ENCODE peak calls at places on chromosomes 5 and 9, in seven cellular contexts. J is NAMALWA, E is NCI-H774, G is germinal center, Z is neural progenitor cell, R is nephron progenitor cell, K is SW480. N is an unnamed sample.

GRCh38 chr5:163350083-163350482 is 87.3 kb upstream of the CCNG1 start:
- DNase-seq in J (peak; percentile 25), E (no peak), G (no peak), Z (no peak), R (no peak), K (peak; percentile 13), N (no peak)

GRCh38 chr9:111969622-111970021 is 73.0 kb downstream of the UGCG start:
- DNase-seq in J (no peak), E (no peak), G (no peak), Z (peak; percentile 77), R (no peak), K (no peak), N (no peak)

GRCh38 chr9:20570756-20571155 is 51.5 kb downstream of the MLLT3 start:
- DNase-seq in J (no peak), E (no peak), G (no peak), Z (no peak), R (no peak), K (peak; percentile 8), N (peak; percentile 60)

GRCh38 chr9:72871685-72872084 is 81.2 kb downstream of the ALDH1A1 start:
- DNase-seq in J (peak; percentile 44), E (no peak), G (no peak), Z (peak; percentile 19), R (no peak), K (peak; percentile 26), N (peak; percentile 12)

GRCh38 chr5:66929995-66930394 is 266.6 kb downstream of the CD180 start:
- DNase-seq in J (peak; percentile 7), E (no peak), G (peak; percentile 7), Z (no peak), R (no peak), K (no peak), N (no peak)

GRCh38 chr5:134552301-134552700 is 26.8 kb downstream of the JADE2 start:
- DNase-seq in J (no peak), E (no peak), G (no peak), Z (no peak), R (no peak), K (no peak), N (peak; percentile 92)

GRCh38 chr9:31103836-31104235 is 1280.6 kb upstream of the ACO1 start:
- DNase-seq in J (no peak), E (no peak), G (no peak), Z (no peak), R (no peak), K (no peak), N (no peak)

GRCh38 chr5:33824516-33825195 is 67.1 kb downstream of the ADAMTS12 start:
- DNase-seq in J (no peak), E (no peak), G (no peak), Z (no peak), R (no peak), K (no peak), N (peak; percentile 74)

GRCh38 chr5:142201471-142201887 is 92.9 kb downstream of the NDFIP1 start:
- DNase-seq in J (no peak), E (no peak), G (no peak), Z (no peak), R (no peak), K (peak; percentile 73), N (peak; percentile 94)

GRCh38 chr5:82717734-82718133 is 359.5 kb downstream of the TMEM167A start:
- DNase-seq in J (no peak), E (no peak), G (no peak), Z (no peak), R (no peak), K (no peak), N (no peak)

GRCh38 chr9:117232266-117232665 is 182.6 kb downstream of the ASTN2 start:
- DNase-seq in J (no peak), E (no peak), G (no peak), Z (no peak), R (no peak), K (no peak), N (no peak)

GRCh38 chr5:7762267-7762666 is 88.7 kb downstream of the CFAP90 start:
- DNase-seq in J (no peak), E (no peak), G (no peak), Z (peak; percentile 9), R (no peak), K (peak; percentile 36), N (no peak)

GRCh38 chr9:81318571-81318970 is 370.8 kb downstream of the TLE1 start:
- DNase-seq in J (no peak), E (no peak), G (no peak), Z (no peak), R (no peak), K (peak; percentile 6), N (peak; percentile 45)

GRCh38 chr9:20640331-20641187 is 18.3 kb upstream of the MLLT3 start:
- DNase-seq in J (peak; percentile 99), E (no peak), G (peak; percentile 17), Z (no peak), R (no peak), K (peak; percentile 65), N (peak; percentile 46)

GRCh38 chr5:130923543-130924159 is 241.4 kb downstream of the HINT1 start:
- DNase-seq in J (no peak), E (no peak), G (no peak), Z (peak; percentile 10), R (no peak), K (no peak), N (no peak)

GRCh38 chr5:33228149-33228548 is 212.6 kb upstream of the TARS1 start:
- DNase-seq in J (no peak), E (no peak), G (no peak), Z (no peak), R (no peak), K (no peak), N (no peak)

GRCh38 chr5:101932599-101932998 is 363.5 kb downstream of the SLCO4C1 start:
- DNase-seq in J (no peak), E (peak; percentile 29), G (no peak), Z (no peak), R (no peak), K (no peak), N (no peak)

GRCh38 chr5:65926893-65927292 is 518 bp downstream of the ERBIN start:
- DNase-seq in J (peak; percentile 57), E (no peak), G (no peak), Z (peak; percentile 45), R (peak; percentile 5), K (peak; percentile 34), N (no peak)

GRCh38 chr5:98109561-98110006 is 663.9 kb upstream of the RGMB start:
- DNase-seq in J (no peak), E (no peak), G (no peak), Z (no peak), R (no peak), K (no peak), N (peak; percentile 71)

GRCh38 chr9:93379051-93379450 is 72.4 kb upstream of the FAM120A start:
- DNase-seq in J (no peak), E (no peak), G (no peak), Z (no peak), R (no peak), K (no peak), N (no peak)

GRCh38 chr9:136239963-136240330 is 5.7 kb downstream of the QSOX2 start:
- DNase-seq in J (peak; percentile 83), E (peak; percentile 86), G (peak; percentile 88), Z (no peak), R (no peak), K (no peak), N (no peak)

GRCh38 chr9:21317956-21318923 is 13.1 kb upstream of the IFNA5 start:
- DNase-seq in J (peak; percentile 58), E (peak; percentile 45), G (no peak), Z (peak; percentile 62), R (peak; percentile 32), K (peak; percentile 56), N (peak; percentile 47)

GRCh38 chr5:174175869-174176268 is 130.4 kb downstream of the NSG2 start:
- DNase-seq in J (no peak), E (no peak), G (no peak), Z (no peak), R (no peak), K (no peak), N (no peak)

GRCh38 chr5:116938488-116938887 is 363.9 kb upstream of the SEMA6A start:
- DNase-seq in J (no peak), E (no peak), G (no peak), Z (peak; percentile 71), R (peak; percentile 13), K (no peak), N (no peak)

GRCh38 chr9:113879906-113880305 is 3.8 kb downstream of the ZNF618 start:
- DNase-seq in J (no peak), E (no peak), G (no peak), Z (no peak), R (no peak), K (no peak), N (no peak)

GRCh38 chr5:139848508-139849100 is 53.0 kb downstream of the PSD2 start:
- DNase-seq in J (no peak), E (no peak), G (no peak), Z (no peak), R (no peak), K (no peak), N (no peak)

GRCh38 chr5:102958481-102959011 is 161.4 kb downstream of the GIN1 start:
- DNase-seq in J (no peak), E (peak; percentile 44), G (no peak), Z (no peak), R (no peak), K (no peak), N (peak; percentile 75)

GRCh38 chr5:158514353-158514960 is 585.3 kb downstream of the EBF1 start:
- DNase-seq in J (peak; percentile 9), E (no peak), G (no peak), Z (no peak), R (no peak), K (no peak), N (no peak)

GRCh38 chr9:4887556-4887955 is 94.8 kb downstream of the RCL1 start:
- DNase-seq in J (no peak), E (peak; percentile 55), G (no peak), Z (no peak), R (no peak), K (no peak), N (peak; percentile 21)

GRCh38 chr5:137294604-137295003 is 204.5 kb downstream of the SPOCK1 start:
- DNase-seq in J (no peak), E (no peak), G (no peak), Z (no peak), R (no peak), K (no peak), N (no peak)

GRCh38 chr9:129175515-129175824 is 2.6 kb downstream of the IER5L start:
- DNase-seq in J (no peak), E (no peak), G (no peak), Z (no peak), R (no peak), K (no peak), N (no peak)

GRCh38 chr5:170419666-170420065 is 30.5 kb upstream of the KCNMB1 start:
- DNase-seq in J (no peak), E (no peak), G (no peak), Z (no peak), R (no peak), K (no peak), N (no peak)

GRCh38 chr5:132064738-132065331 is 4.4 kb downstream of the IL3 start:
- DNase-seq in J (peak; percentile 87), E (peak; percentile 15), G (peak; percentile 76), Z (peak; percentile 81), R (peak; percentile 90), K (peak; percentile 72), N (peak; percentile 53)

GRCh38 chr5:14171091-14171490 is 27.9 kb downstream of the TRIO start:
- DNase-seq in J (no peak), E (no peak), G (no peak), Z (no peak), R (no peak), K (no peak), N (peak; percentile 37)

GRCh38 chr5:156684216-156684615 is 165.9 kb upstream of the PPP1R2B start:
- DNase-seq in J (no peak), E (no peak), G (no peak), Z (no peak), R (no peak), K (no peak), N (no peak)

GRCh38 chr9:120925535-120926396 is 830 bp downstream of the TRAF1 start:
- DNase-seq in J (no peak), E (no peak), G (no peak), Z (no peak), R (no peak), K (peak; percentile 47), N (peak; percentile 92)

GRCh38 chr9:121399126-121399882 is 29.3 kb upstream of the STOM start:
- DNase-seq in J (no peak), E (no peak), G (no peak), Z (no peak), R (no peak), K (no peak), N (peak; percentile 15)

GRCh38 chr5:50889790-50890189 is 223.4 kb downstream of the PARP8 start:
- DNase-seq in J (peak; percentile 5), E (no peak), G (no peak), Z (no peak), R (no peak), K (no peak), N (peak; percentile 1)

N was measured in HFFc6.